ENCODE peak calls at places on chromosomes 5 and 9, in eight cellular contexts. V is foreskin keratinocyte, U is GM12864, P is Calu3, M is ACHN, X is NCI-H187, N is frontal cortex, S is mesendoderm. A is an unnamed sample.

GRCh38 chr9:107067715-107068416 is 204.9 kb downstream of the ZNF462 start:
- DNase-seq in V (no peak), U (no peak), P (no peak), M (no peak), X (no peak), N (no peak), S (no peak), A (no peak)

GRCh38 chr9:91001146-91001611 is 199.6 kb downstream of the SYK start:
- DNase-seq in V (peak), U (no peak), P (peak), M (no peak), X (no peak), N (no peak), S (no peak), A (no peak)

GRCh38 chr9:127535834-127536233 is 76.2 kb upstream of the STXBP1 start:
- DNase-seq in V (no peak), U (no peak), P (no peak), M (no peak), X (no peak), N (no peak), S (no peak), A (no peak)

GRCh38 chr5:53819482-53819881 is 259.0 kb downstream of the NDUFS4 start:
- DNase-seq in V (no peak), U (no peak), P (no peak), M (no peak), X (no peak), N (no peak), S (peak), A (no peak)

GRCh38 chr5:140238756-140239155 is 63.8 kb downstream of the CYSTM1 start:
- DNase-seq in V (no peak), U (no peak), P (no peak), M (no peak), X (no peak), N (no peak), S (no peak), A (no peak)

GRCh38 chr9:99300103-99300439 is 78.0 kb downstream of the SEC61B start:
- DNase-seq in V (no peak), U (no peak), P (no peak), M (no peak), X (no peak), N (no peak), S (no peak), A (no peak)

GRCh38 chr5:139251281-139251687 is 42.3 kb upstream of the MATR3 start:
- DNase-seq in V (no peak), U (no peak), P (no peak), M (no peak), X (no peak), N (no peak), S (no peak), A (no peak)

GRCh38 chr5:33317271-33317670 is 123.5 kb upstream of the TARS1 start:
- DNase-seq in V (no peak), U (no peak), P (no peak), M (no peak), X (no peak), N (no peak), S (no peak), A (no peak)

GRCh38 chr9:115884846-115885245 is 268.7 kb upstream of the PAPPA start:
- DNase-seq in V (no peak), U (no peak), P (no peak), M (no peak), X (no peak), N (no peak), S (no peak), A (no peak)

GRCh38 chr9:88049677-88050307 is 75.5 kb upstream of the CDK20 start:
- DNase-seq in V (no peak), U (no peak), P (no peak), M (no peak), X (no peak), N (no peak), S (peak), A (no peak)

GRCh38 chr9:136644593-136645342 is 17.9 kb upstream of the EGFL7 start:
- DNase-seq in V (no peak), U (no peak), P (peak), M (peak), X (no peak), N (peak), S (peak), A (peak)

GRCh38 chr9:134932171-134932570 is 14.5 kb upstream of the FCN1 start:
- DNase-seq in V (no peak), U (no peak), P (no peak), M (no peak), X (no peak), N (no peak), S (no peak), A (no peak)